ENCODE peak calls at places on chromosomes 5 and 9, in nine cellular contexts. O is prostate gland, X is suprapubic skin, R is sigmoid colon, H is spleen, F is transverse colon, D is Panc1, B is K562, Q is breast epithelium. I is an unnamed sample.

GRCh38 chr5:137141779-137142178 is 357.3 kb downstream of the SPOCK1 start:
- DNase-seq in R (no peak), B (no peak), O (no peak), X (no peak), D (no peak), H (no peak), Q (no peak), F (no peak), I (no peak)

GRCh38 chr9:4821994-4822544 is 29.3 kb downstream of the RCL1 start:
- DNase-seq in R (no peak), Q (no peak), H (no peak), F (no peak), X (no peak), D (no peak), O (no peak), B (no peak), I (no peak)

GRCh38 chr5:77326142-77326541 is 115.7 kb downstream of the PDE8B start:
- DNase-seq in R (no peak), O (no peak), B (no peak), F (no peak), D (no peak), X (no peak), Q (no peak), H (no peak), I (no peak)

GRCh38 chr5:103519550-103519949 is 43.0 kb downstream of the NUDT12 start:
- DNase-seq in Q (no peak), H (no peak), B (no peak), R (no peak), F (no peak), O (no peak), D (no peak), X (no peak), I (no peak)

GRCh38 chr5:139687656-139688055 is 39.5 kb downstream of the CXXC5 start:
- DNase-seq in O (no peak), Q (no peak), X (no peak), D (no peak), F (no peak), B (no peak), H (no peak), R (no peak), I (no peak)

GRCh38 chr5:56075361-56075760 is 80.6 kb upstream of the IL6ST start:
- DNase-seq in B (no peak), Q (no peak), H (no peak), F (peak; percentile 21), D (no peak), X (peak; percentile 86), R (peak; percentile 90), O (no peak), I (no peak)

GRCh38 chr9:132857601-132858342 is 20.3 kb downstream of the AK8 start:
- DNase-seq in D (no peak), X (no peak), B (peak; percentile 41), O (no peak), F (no peak), R (peak; percentile 74), H (no peak), Q (no peak), I (no peak)

GRCh38 chr9:111969061-111969460 is 72.4 kb downstream of the UGCG start:
- DNase-seq in B (no peak), Q (no peak), H (no peak), F (no peak), D (no peak), X (no peak), R (no peak), O (no peak), I (no peak)

GRCh38 chr5:74183041-74183440 is 457.5 kb downstream of the ENC1 start:
- DNase-seq in Q (no peak), H (no peak), O (no peak), B (no peak), X (no peak), F (no peak), R (no peak), D (no peak), I (no peak)

GRCh38 chr5:74187757-74188156 is 452.8 kb downstream of the ENC1 start:
- DNase-seq in R (no peak), D (no peak), X (no peak), Q (no peak), H (no peak), B (no peak), O (no peak), F (no peak), I (no peak)

GRCh38 chr5:74186351-74187315 is 453.9 kb downstream of the ENC1 start:
- DNase-seq in O (no peak), D (no peak), Q (no peak), B (no peak), R (no peak), X (no peak), H (no peak), F (no peak), I (no peak)

GRCh38 chr5:74184649-74185048 is 455.9 kb downstream of the ENC1 start:
- DNase-seq in D (no peak), R (no peak), H (no peak), B (no peak), Q (no peak), F (no peak), X (no peak), O (no peak), I (no peak)

DNA sequence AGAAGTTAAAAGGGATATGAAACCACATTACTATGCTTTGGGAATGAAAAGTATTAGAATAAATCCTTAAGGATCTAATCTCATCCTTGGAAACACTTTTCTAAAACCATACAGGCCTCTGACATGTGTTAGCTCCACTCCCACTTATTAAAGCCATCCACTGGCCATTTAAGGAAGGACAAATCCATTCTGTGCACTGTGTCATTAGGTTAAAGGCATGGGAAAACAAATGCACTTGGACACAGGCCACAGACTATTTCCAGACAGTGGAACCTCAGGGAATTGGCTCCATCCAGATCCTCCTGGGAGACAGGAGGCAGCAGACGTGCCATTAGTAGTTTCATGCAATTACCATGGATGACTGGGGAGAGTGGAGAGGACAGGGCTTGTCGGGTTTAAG is 454.9 kb downstream of the ENC1 start:
- DNase-seq in O (no peak), D (no peak), H (no peak), F (no peak), R (no peak), Q (no peak), X (no peak), B (no peak), I (no peak)
- TF ChIP-seq CTCF in O (no peak), D (no peak), H (no peak), F (no peak), R (no peak), Q (no peak), X (no peak), B (no peak), I (no peak)

GRCh38 chr5:132909702-132910101 is 36.2 kb downstream of the LEAP2 start:
- DNase-seq in R (no peak), F (no peak), B (no peak), Q (no peak), X (no peak), O (no peak), H (no peak), D (no peak), I (no peak)

GRCh38 chr5:132907161-132907560 is 33.7 kb downstream of the LEAP2 start:
- DNase-seq in H (no peak), Q (no peak), F (no peak), D (no peak), X (no peak), B (no peak), O (no peak), R (no peak), I (no peak)

GRCh38 chr5:132901036-132901435 is 27.6 kb downstream of the LEAP2 start:
- DNase-seq in X (no peak), F (no peak), H (no peak), R (no peak), O (no peak), Q (no peak), D (no peak), B (no peak), I (no peak)

GRCh38 chr5:132901730-132902129 is 28.3 kb downstream of the LEAP2 start:
- DNase-seq in H (no peak), B (no peak), O (no peak), F (no peak), R (no peak), X (no peak), Q (no peak), D (no peak), I (no peak)

DNA sequence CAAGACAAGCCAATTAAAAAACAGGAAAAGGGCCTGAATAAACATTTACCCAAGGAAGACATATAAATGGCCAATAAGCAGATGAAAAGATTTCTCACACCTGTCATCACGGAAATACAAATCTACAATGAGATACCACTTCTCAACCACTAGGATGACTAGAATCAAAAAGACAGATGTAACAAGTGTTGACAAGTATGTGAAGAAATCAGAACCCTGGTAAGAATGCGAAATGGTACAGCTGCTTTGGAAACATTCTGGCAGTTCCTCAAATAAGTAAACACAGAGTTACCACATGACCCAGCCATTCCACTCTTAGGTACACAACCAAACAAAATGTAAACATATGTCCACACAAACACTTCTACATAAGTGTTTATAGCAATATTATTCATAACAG is 32.5 kb downstream of the LEAP2 start:
- DNase-seq in H (no peak), R (no peak), D (no peak), X (no peak), F (no peak), Q (no peak), O (peak; percentile 30), B (no peak), I (no peak)
- TF ChIP-seq POLR2AphosphoS5 in H (no peak), R (no peak), D (no peak), X (no peak), F (no peak), Q (no peak), O (peak; percentile 80), B (no peak), I (no peak)

GRCh38 chr5:1293416-1293996 is 1.4 kb downstream of the TERT start:
- DNase-seq in H (peak; percentile 72), O (no peak), R (no peak), Q (peak; percentile 38), X (peak; percentile 44), B (no peak), D (no peak), F (no peak), I (no peak)

GRCh38 chr5:1293997-1294838 is 650 bp downstream of the TERT start:
- DNase-seq in Q (peak; percentile 35), F (no peak), X (peak; percentile 51), H (peak; percentile 74), D (no peak), R (peak; percentile 54), O (no peak), B (peak; percentile 51), I (no peak)

GRCh38 chr5:1292846-1293415 is 1.9 kb downstream of the TERT start:
- DNase-seq in O (no peak), F (no peak), Q (peak; percentile 36), D (no peak), X (peak; percentile 28), R (peak; percentile 46), B (no peak), H (peak; percentile 70), I (no peak)

GRCh38 chr5:1295650-1296037 is 776 bp upstream of the TERT start:
- DNase-seq in D (no peak), R (peak; percentile 60), F (no peak), H (peak; percentile 76), O (no peak), X (peak; percentile 55), B (no peak), Q (no peak), I (no peak)

GRCh38 chr5:1294839-1295649 is at the start of gene TERT:
- DNase-seq in B (peak; percentile 89), D (no peak), Q (no peak), H (peak; percentile 85), O (no peak), F (peak; percentile 73), R (peak; percentile 53), X (peak; percentile 57), I (no peak)
- TF ChIP-seq CTCF in B (no peak), D (no peak), Q (no peak), H (no peak), O (no peak), F (no peak), R (no peak), X (no peak), I (no peak)

DNA sequence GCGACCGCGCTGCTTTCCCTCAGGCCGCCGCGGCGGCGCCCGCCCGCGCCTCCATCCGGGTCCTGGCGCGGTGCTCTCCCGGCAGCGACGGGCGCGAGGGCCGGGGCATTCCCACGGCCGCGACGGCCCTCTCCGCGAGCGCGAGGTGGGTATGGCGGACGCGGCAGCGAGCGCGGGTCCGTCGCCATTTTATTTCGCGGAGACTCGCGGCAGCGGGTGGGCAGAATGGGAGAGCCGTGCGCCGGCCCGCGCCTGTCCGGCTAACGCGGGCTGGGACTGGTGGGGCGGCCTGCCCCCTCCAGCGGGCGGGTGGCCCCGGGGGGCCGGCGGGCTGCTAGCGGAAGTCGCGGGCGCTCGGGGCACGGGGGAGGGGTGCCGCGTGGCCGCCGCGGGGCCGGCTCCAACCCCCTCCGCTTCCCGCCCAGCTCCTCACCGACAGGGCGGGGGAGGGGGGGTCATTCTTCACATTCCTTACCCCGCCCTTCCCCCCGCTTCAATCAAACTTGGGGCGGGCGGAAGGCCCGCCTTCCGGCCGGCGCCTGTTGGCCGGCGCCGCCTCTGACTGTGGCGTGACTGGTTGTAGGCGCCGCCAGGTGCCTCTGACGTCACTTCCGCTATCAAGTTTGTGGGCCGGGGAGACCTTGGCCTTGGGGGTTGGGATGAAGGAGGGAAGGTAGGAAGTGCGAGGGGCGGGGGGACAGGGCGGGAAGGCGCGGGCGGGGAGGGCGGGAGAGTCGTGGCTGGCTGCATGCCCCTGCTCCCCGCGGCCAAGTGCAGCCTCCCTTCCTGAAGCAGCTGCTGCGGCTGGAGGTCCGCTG is 82.2 kb downstream of the PTPDC1 start:
- DNase-seq in X (peak; percentile 99), R (peak; percentile 99), Q (peak; percentile 96), O (peak; percentile 98), F (peak; percentile 98), H (peak; percentile 98), B (peak; percentile 89), D (peak; percentile 75), I (no peak)
- TF ChIP-seq POLR2AphosphoS5 in X (no peak), R (peak; percentile 93), Q (peak; percentile 71), O (peak; percentile 91), F (peak; percentile 91), H (peak; percentile 89), B (peak; percentile 75), D (peak; percentile 59), I (peak; percentile 82)